ENCODE peak calls at places on chromosomes 3 and 15, in nine cellular contexts. One of them, this sample, is unnamed.

GRCh38 chr3:42498791-42499477 is 3.5 kb upstream of the VIPR1 start:
- DNase-seq in hepatocyte: no peak
- DNase-seq in neural progenitor cell: no peak
- DNase-seq in HCT116: no peak
- DNase-seq in GM23248: no peak
- DNase-seq in MM.1S: no peak
- DNase-seq in PC-3: no peak
- DNase-seq in OCI-LY7: no peak
- DNase-seq in GM23338: no peak
- DNase-seq in this sample: no peak

GRCh38 chr3:101813817-101814440 is 34.9 kb downstream of the NXPE3 start:
- DNase-seq in GM23338: peak; percentile 40
- DNase-seq in neural progenitor cell: no peak
- DNase-seq in hepatocyte: peak; percentile 50
- DNase-seq in PC-3: peak; percentile 74
- DNase-seq in OCI-LY7: peak; percentile 63
- DNase-seq in GM23248: peak; percentile 60
- DNase-seq in MM.1S: no peak
- DNase-seq in HCT116: peak; percentile 7
- DNase-seq in this sample: peak; percentile 38

GRCh38 chr3:178263236-178263916 is 272.9 kb upstream of the KCNMB2 start:
- DNase-seq in HCT116: no peak
- DNase-seq in PC-3: no peak
- DNase-seq in neural progenitor cell: no peak
- DNase-seq in GM23338: no peak
- DNase-seq in MM.1S: no peak
- DNase-seq in OCI-LY7: no peak
- DNase-seq in GM23248: no peak
- DNase-seq in hepatocyte: no peak
- DNase-seq in this sample: no peak

GRCh38 chr15:80967451-80967850 is 22.2 kb downstream of the MESD start:
- DNase-seq in GM23338: peak; percentile 95
- DNase-seq in neural progenitor cell: peak; percentile 68
- DNase-seq in OCI-LY7: no peak
- DNase-seq in HCT116: no peak
- DNase-seq in hepatocyte: peak; percentile 46
- DNase-seq in PC-3: no peak
- DNase-seq in GM23248: peak; percentile 63
- DNase-seq in MM.1S: no peak
- DNase-seq in this sample: no peak

GRCh38 chr3:128438488-128439072 is 28.1 kb downstream of the DNAJB8 start:
- DNase-seq in GM23338: peak; percentile 75
- DNase-seq in GM23248: no peak
- DNase-seq in HCT116: no peak
- DNase-seq in neural progenitor cell: peak; percentile 48
- DNase-seq in MM.1S: no peak
- DNase-seq in hepatocyte: no peak
- DNase-seq in PC-3: no peak
- DNase-seq in OCI-LY7: peak; percentile 22
- DNase-seq in this sample: peak; percentile 41

GRCh38 chr3:129627350-129628168 is 21.1 kb upstream of the PLXND1 start:
- DNase-seq in HCT116: peak; percentile 61
- DNase-seq in PC-3: peak; percentile 67
- DNase-seq in OCI-LY7: peak; percentile 69
- DNase-seq in GM23248: peak; percentile 92
- DNase-seq in MM.1S: peak; percentile 87
- DNase-seq in neural progenitor cell: peak; percentile 82
- DNase-seq in GM23338: peak; percentile 95
- DNase-seq in hepatocyte: peak; percentile 88
- DNase-seq in this sample: peak; percentile 77

GRCh38 chr3:171935261-171936123 is 92.3 kb downstream of the TMEM212 start:
- DNase-seq in GM23248: no peak
- DNase-seq in PC-3: no peak
- DNase-seq in hepatocyte: no peak
- DNase-seq in MM.1S: no peak
- DNase-seq in OCI-LY7: no peak
- DNase-seq in GM23338: no peak
- DNase-seq in neural progenitor cell: no peak
- DNase-seq in HCT116: no peak
- DNase-seq in this sample: no peak

GRCh38 chr15:80779658-80780415 is 667 bp downstream of the CEMIP start:
- DNase-seq in hepatocyte: peak; percentile 49
- DNase-seq in PC-3: peak; percentile 48
- DNase-seq in HCT116: no peak
- DNase-seq in GM23248: peak; percentile 83
- DNase-seq in OCI-LY7: no peak
- DNase-seq in MM.1S: no peak
- DNase-seq in GM23338: peak; percentile 63
- DNase-seq in neural progenitor cell: peak; percentile 51
- DNase-seq in this sample: peak; percentile 74

GRCh38 chr3:28053759-28054158 is 187.7 kb upstream of the CMC1 start:
- DNase-seq in PC-3: peak; percentile 93
- DNase-seq in HCT116: peak; percentile 75
- DNase-seq in OCI-LY7: no peak
- DNase-seq in MM.1S: no peak
- DNase-seq in GM23248: peak; percentile 91
- DNase-seq in neural progenitor cell: no peak
- DNase-seq in hepatocyte: peak; percentile 9
- DNase-seq in GM23338: no peak
- DNase-seq in this sample: no peak

GRCh38 chr3:14410501-14411165 is 8.2 kb downstream of the SLC6A6 start:
- DNase-seq in GM23248: peak; percentile 95
- DNase-seq in GM23338: no peak
- DNase-seq in HCT116: no peak
- DNase-seq in neural progenitor cell: no peak
- DNase-seq in OCI-LY7: peak; percentile 62
- DNase-seq in PC-3: peak; percentile 86
- DNase-seq in MM.1S: no peak
- DNase-seq in hepatocyte: no peak
- DNase-seq in this sample: no peak

GRCh38 chr15:37820380-37821128 is 113.9 kb upstream of the TMCO5A start:
- DNase-seq in GM23338: no peak
- DNase-seq in hepatocyte: no peak
- DNase-seq in PC-3: no peak
- DNase-seq in OCI-LY7: no peak
- DNase-seq in GM23248: no peak
- DNase-seq in HCT116: no peak
- DNase-seq in MM.1S: no peak
- DNase-seq in neural progenitor cell: no peak
- DNase-seq in this sample: peak; percentile 45
- TF ChIP-seq EZH2phosphoT487 in GM23338: no peak
- TF ChIP-seq EZH2phosphoT487 in hepatocyte: no peak
- TF ChIP-seq EZH2phosphoT487 in PC-3: no peak
- TF ChIP-seq EZH2phosphoT487 in OCI-LY7: no peak
- TF ChIP-seq EZH2phosphoT487 in GM23248: no peak
- TF ChIP-seq EZH2phosphoT487 in HCT116: no peak
- TF ChIP-seq EZH2phosphoT487 in MM.1S: no peak
- TF ChIP-seq EZH2phosphoT487 in neural progenitor cell: no peak
- TF ChIP-seq EZH2phosphoT487 in this sample: no peak

GRCh38 chr3:130900959-130901358 is 7.1 kb downstream of the ATP2C1 start:
- DNase-seq in GM23248: no peak
- DNase-seq in OCI-LY7: no peak
- DNase-seq in MM.1S: peak; percentile 21
- DNase-seq in hepatocyte: no peak
- DNase-seq in PC-3: no peak
- DNase-seq in HCT116: no peak
- DNase-seq in neural progenitor cell: no peak
- DNase-seq in GM23338: no peak
- DNase-seq in this sample: no peak
- TF ChIP-seq EZH2phosphoT487 in GM23248: no peak
- TF ChIP-seq EZH2phosphoT487 in OCI-LY7: no peak
- TF ChIP-seq EZH2phosphoT487 in MM.1S: no peak
- TF ChIP-seq EZH2phosphoT487 in hepatocyte: no peak
- TF ChIP-seq EZH2phosphoT487 in PC-3: no peak
- TF ChIP-seq EZH2phosphoT487 in HCT116: no peak
- TF ChIP-seq EZH2phosphoT487 in neural progenitor cell: no peak
- TF ChIP-seq EZH2phosphoT487 in GM23338: no peak
- TF ChIP-seq EZH2phosphoT487 in this sample: no peak

GRCh38 chr15:30990036-30990435 is 1.4 kb downstream of the MTMR10 start:
- DNase-seq in neural progenitor cell: no peak
- DNase-seq in PC-3: no peak
- DNase-seq in HCT116: no peak
- DNase-seq in MM.1S: peak; percentile 32
- DNase-seq in hepatocyte: no peak
- DNase-seq in GM23338: no peak
- DNase-seq in GM23248: peak; percentile 19
- DNase-seq in OCI-LY7: peak; percentile 61
- DNase-seq in this sample: peak; percentile 38

GRCh38 chr15:30992465-30992864 is 1.0 kb upstream of the MTMR10 start:
- DNase-seq in GM23338: no peak
- DNase-seq in OCI-LY7: peak; percentile 21
- DNase-seq in MM.1S: no peak
- DNase-seq in HCT116: no peak
- DNase-seq in neural progenitor cell: no peak
- DNase-seq in hepatocyte: no peak
- DNase-seq in PC-3: no peak
- DNase-seq in GM23248: peak; percentile 6
- DNase-seq in this sample: no peak

GRCh38 chr15:30992073-30992363 is 590 bp upstream of the MTMR10 start:
- DNase-seq in PC-3: no peak
- DNase-seq in neural progenitor cell: no peak
- DNase-seq in GM23338: no peak
- DNase-seq in GM23248: no peak
- DNase-seq in OCI-LY7: no peak
- DNase-seq in hepatocyte: no peak
- DNase-seq in MM.1S: no peak
- DNase-seq in HCT116: no peak
- DNase-seq in this sample: no peak

GRCh38 chr15:30991301-30992072 is at the start of gene MTMR10:
- DNase-seq in OCI-LY7: peak; percentile 85
- DNase-seq in HCT116: peak; percentile 36
- DNase-seq in PC-3: peak; percentile 85
- DNase-seq in neural progenitor cell: peak; percentile 91
- DNase-seq in GM23248: peak; percentile 91
- DNase-seq in GM23338: peak; percentile 83
- DNase-seq in MM.1S: peak; percentile 88
- DNase-seq in hepatocyte: peak; percentile 94
- DNase-seq in this sample: peak; percentile 96

DNA sequence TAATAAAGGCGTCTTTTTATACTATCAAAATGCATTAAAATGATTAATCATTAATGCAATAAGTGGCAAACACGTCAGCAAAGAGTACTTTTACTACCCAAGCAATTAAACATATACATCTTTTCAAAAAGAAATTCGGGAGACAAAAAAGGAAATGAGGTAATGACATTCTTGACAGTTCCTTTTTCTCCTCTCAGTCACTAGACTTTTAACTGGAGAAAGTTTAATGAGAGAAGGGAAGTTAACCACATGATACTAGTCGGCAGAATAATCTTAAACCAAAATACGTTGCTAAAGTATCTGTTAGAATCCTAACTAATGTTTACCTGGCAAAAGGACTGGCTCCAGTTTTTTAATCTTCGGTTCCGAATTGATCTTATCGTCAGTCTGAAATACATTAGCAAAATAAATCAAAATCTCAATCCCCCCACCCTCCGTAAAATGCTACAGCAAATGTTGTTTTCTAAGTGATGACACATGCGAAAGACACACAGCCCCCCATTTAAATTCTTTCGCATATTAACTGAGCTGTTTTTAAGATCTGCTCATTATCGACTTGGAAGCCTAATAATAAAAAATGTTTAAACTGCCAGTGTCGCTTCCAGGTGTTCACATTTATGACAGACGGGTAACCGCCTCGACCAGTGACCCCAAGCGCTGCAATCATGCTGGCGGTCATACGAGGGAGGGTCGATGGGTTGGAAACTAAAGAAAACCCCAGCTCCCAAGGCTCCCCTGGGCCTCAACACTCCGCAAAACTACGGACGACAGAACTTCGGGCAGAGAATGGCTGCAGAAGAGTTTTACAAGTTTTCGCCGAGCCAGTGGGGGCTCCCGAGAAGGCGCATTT is 752 bp downstream of the MTMR10 start:
- DNase-seq in OCI-LY7: peak; percentile 58
- DNase-seq in GM23338: no peak
- DNase-seq in MM.1S: peak; percentile 27
- DNase-seq in GM23248: peak; percentile 71
- DNase-seq in neural progenitor cell: peak; percentile 73
- DNase-seq in hepatocyte: no peak
- DNase-seq in PC-3: peak; percentile 30
- DNase-seq in HCT116: no peak
- DNase-seq in this sample: no peak
- TF ChIP-seq EZH2phosphoT487 in OCI-LY7: no peak
- TF ChIP-seq EZH2phosphoT487 in GM23338: no peak
- TF ChIP-seq EZH2phosphoT487 in MM.1S: no peak
- TF ChIP-seq EZH2phosphoT487 in GM23248: no peak
- TF ChIP-seq EZH2phosphoT487 in neural progenitor cell: no peak
- TF ChIP-seq EZH2phosphoT487 in hepatocyte: no peak
- TF ChIP-seq EZH2phosphoT487 in PC-3: no peak
- TF ChIP-seq EZH2phosphoT487 in HCT116: no peak
- TF ChIP-seq EZH2phosphoT487 in this sample: no peak

DNA sequence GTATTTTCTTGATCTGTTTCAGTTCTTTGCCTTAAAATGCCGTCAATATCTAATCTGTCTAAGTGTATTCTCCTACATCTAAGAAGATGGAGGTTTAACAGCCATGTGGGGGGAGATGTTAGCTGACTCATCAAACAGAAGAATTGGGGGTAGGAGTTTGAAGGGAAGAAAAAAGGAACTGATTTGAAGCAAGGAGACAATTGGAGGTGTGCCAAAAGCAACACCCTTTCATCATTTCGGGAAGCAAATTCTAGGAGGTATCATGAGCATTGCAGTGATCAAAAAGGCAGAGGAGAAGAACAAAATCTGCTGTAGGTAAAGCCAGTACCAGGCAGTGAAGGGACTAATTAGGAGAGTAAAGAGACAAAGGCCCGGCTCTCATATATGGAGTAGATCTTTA is 337.3 kb upstream of the TBC1D5 start:
- DNase-seq in neural progenitor cell: no peak
- DNase-seq in GM23338: no peak
- DNase-seq in MM.1S: no peak
- DNase-seq in hepatocyte: no peak
- DNase-seq in GM23248: peak; percentile 6
- DNase-seq in HCT116: peak; percentile 69
- DNase-seq in PC-3: no peak
- DNase-seq in OCI-LY7: no peak
- DNase-seq in this sample: no peak
- TF ChIP-seq EZH2phosphoT487 in neural progenitor cell: no peak
- TF ChIP-seq EZH2phosphoT487 in GM23338: no peak
- TF ChIP-seq EZH2phosphoT487 in MM.1S: no peak
- TF ChIP-seq EZH2phosphoT487 in hepatocyte: no peak
- TF ChIP-seq EZH2phosphoT487 in GM23248: no peak
- TF ChIP-seq EZH2phosphoT487 in HCT116: no peak
- TF ChIP-seq EZH2phosphoT487 in PC-3: no peak
- TF ChIP-seq EZH2phosphoT487 in OCI-LY7: no peak
- TF ChIP-seq EZH2phosphoT487 in this sample: no peak